ENCODE peak calls at places on chromosome 1, in five cellular contexts. One of them, this sample, is unnamed.

GRCh38 chr1:23561076-23561812 is 1.9 kb upstream of the ID3 start:
- DNase-seq in NCI-H345: no peak
- DNase-seq in lower leg skin: no peak
- DNase-seq in NAMALWA: peak
- DNase-seq in fibroblast of pulmonary artery: no peak
- DNase-seq in this sample: peak

GRCh38 chr1:46526013-46526688 is 25.3 kb downstream of the KNCN start:
- DNase-seq in lower leg skin: no peak
- DNase-seq in fibroblast of pulmonary artery: no peak
- DNase-seq in NAMALWA: no peak
- DNase-seq in NCI-H345: no peak
- DNase-seq in this sample: no peak

GRCh38 chr1:9038881-9039760 is 12.9 kb upstream of the SLC2A7 start:
- DNase-seq in fibroblast of pulmonary artery: no peak
- DNase-seq in NAMALWA: no peak
- DNase-seq in lower leg skin: no peak
- DNase-seq in NCI-H345: no peak
- DNase-seq in this sample: no peak

GRCh38 chr1:187958207-187958606 is 1129.5 kb downstream of the PLA2G4A start:
- DNase-seq in fibroblast of pulmonary artery: no peak
- DNase-seq in lower leg skin: no peak
- DNase-seq in NAMALWA: no peak
- DNase-seq in NCI-H345: no peak
- DNase-seq in this sample: no peak

GRCh38 chr1:81967957-81968356 is 167.2 kb downstream of the ADGRL2 start:
- DNase-seq in NAMALWA: no peak
- DNase-seq in fibroblast of pulmonary artery: no peak
- DNase-seq in lower leg skin: no peak
- DNase-seq in NCI-H345: no peak
- DNase-seq in this sample: no peak

GRCh38 chr1:239547987-239548386 is 161.6 kb downstream of the CHRM3 start:
- DNase-seq in NAMALWA: no peak
- DNase-seq in NCI-H345: no peak
- DNase-seq in fibroblast of pulmonary artery: no peak
- DNase-seq in lower leg skin: no peak
- DNase-seq in this sample: no peak

GRCh38 chr1:245434285-245434684 is 279.5 kb downstream of the KIF26B start:
- DNase-seq in fibroblast of pulmonary artery: no peak
- DNase-seq in NAMALWA: peak
- DNase-seq in NCI-H345: peak
- DNase-seq in lower leg skin: no peak
- DNase-seq in this sample: no peak

GRCh38 chr1:172671591-172671990 is 12.7 kb downstream of the FASLG start:
- DNase-seq in lower leg skin: no peak
- DNase-seq in NCI-H345: no peak
- DNase-seq in NAMALWA: no peak
- DNase-seq in fibroblast of pulmonary artery: peak
- DNase-seq in this sample: peak

GRCh38 chr1:30164693-30165092 is 558.7 kb downstream of the MATN1 start:
- DNase-seq in lower leg skin: no peak
- DNase-seq in NCI-H345: no peak
- DNase-seq in NAMALWA: no peak
- DNase-seq in fibroblast of pulmonary artery: no peak
- DNase-seq in this sample: no peak

GRCh38 chr1:93442276-93442675 is 5.6 kb upstream of the FNBP1L start:
- DNase-seq in NAMALWA: no peak
- DNase-seq in lower leg skin: no peak
- DNase-seq in fibroblast of pulmonary artery: no peak
- DNase-seq in NCI-H345: no peak
- DNase-seq in this sample: no peak

GRCh38 chr1:186710696-186711095 is 30.5 kb upstream of the PTGS2 start:
- DNase-seq in NCI-H345: no peak
- DNase-seq in NAMALWA: no peak
- DNase-seq in lower leg skin: no peak
- DNase-seq in fibroblast of pulmonary artery: no peak
- DNase-seq in this sample: no peak

GRCh38 chr1:150553392-150554085 is 4.3 kb downstream of the ADAMTSL4 start:
- DNase-seq in fibroblast of pulmonary artery: no peak
- DNase-seq in lower leg skin: no peak
- DNase-seq in NCI-H345: no peak
- DNase-seq in NAMALWA: no peak
- DNase-seq in this sample: no peak

GRCh38 chr1:1680912-1681273 is 11.7 kb downstream of the SLC35E2B start:
- DNase-seq in NAMALWA: no peak
- DNase-seq in NCI-H345: no peak
- DNase-seq in lower leg skin: no peak
- DNase-seq in fibroblast of pulmonary artery: no peak
- DNase-seq in this sample: no peak

GRCh38 chr1:112904831-112905227 is 51.2 kb downstream of the SLC16A1 start:
- DNase-seq in NCI-H345: no peak
- DNase-seq in fibroblast of pulmonary artery: no peak
- DNase-seq in NAMALWA: no peak
- DNase-seq in lower leg skin: no peak
- DNase-seq in this sample: no peak

GRCh38 chr1:19400875-19401854 is 84.2 kb downstream of the CAPZB start:
- DNase-seq in fibroblast of pulmonary artery: no peak
- DNase-seq in NAMALWA: no peak
- DNase-seq in lower leg skin: no peak
- DNase-seq in NCI-H345: peak
- DNase-seq in this sample: no peak

GRCh38 chr1:230747139-230747730 is at the start of gene CAPN9:
- DNase-seq in fibroblast of pulmonary artery: no peak
- DNase-seq in NAMALWA: no peak
- DNase-seq in lower leg skin: no peak
- DNase-seq in NCI-H345: no peak
- DNase-seq in this sample: no peak

GRCh38 chr1:231684333-231685244 is 58.0 kb downstream of the DISC1 start:
- DNase-seq in NCI-H345: peak
- DNase-seq in NAMALWA: no peak
- DNase-seq in fibroblast of pulmonary artery: no peak
- DNase-seq in lower leg skin: no peak
- DNase-seq in this sample: no peak

GRCh38 chr1:15106608-15107007 is 46.9 kb upstream of the TMEM51 start:
- DNase-seq in NAMALWA: no peak
- DNase-seq in NCI-H345: peak
- DNase-seq in fibroblast of pulmonary artery: peak
- DNase-seq in lower leg skin: no peak
- DNase-seq in this sample: no peak

GRCh38 chr1:41704189-41704588 is 214.5 kb downstream of the HIVEP3 start:
- DNase-seq in lower leg skin: no peak
- DNase-seq in NCI-H345: no peak
- DNase-seq in fibroblast of pulmonary artery: no peak
- DNase-seq in NAMALWA: no peak
- DNase-seq in this sample: peak

GRCh38 chr1:216902669-216903388 is 179.6 kb upstream of the ESRRG start:
- DNase-seq in NCI-H345: peak
- DNase-seq in fibroblast of pulmonary artery: peak
- DNase-seq in lower leg skin: peak
- DNase-seq in NAMALWA: no peak
- DNase-seq in this sample: peak

GRCh38 chr1:26784023-26784871 is 3.5 kb upstream of the PIGV start:
- DNase-seq in NAMALWA: no peak
- DNase-seq in fibroblast of pulmonary artery: peak
- DNase-seq in lower leg skin: peak
- DNase-seq in NCI-H345: peak
- DNase-seq in this sample: peak

GRCh38 chr1:235908742-235909520 is 42.2 kb upstream of the LYST start:
- DNase-seq in fibroblast of pulmonary artery: peak
- DNase-seq in lower leg skin: no peak
- DNase-seq in NCI-H345: no peak
- DNase-seq in NAMALWA: no peak
- DNase-seq in this sample: peak

GRCh38 chr1:113652773-113653172 is 106.5 kb downstream of the PHTF1 start:
- DNase-seq in NCI-H345: no peak
- DNase-seq in lower leg skin: no peak
- DNase-seq in fibroblast of pulmonary artery: peak
- DNase-seq in NAMALWA: no peak
- DNase-seq in this sample: no peak

GRCh38 chr1:5399771-5400170 is 592.5 kb downstream of the NPHP4 start:
- DNase-seq in lower leg skin: no peak
- DNase-seq in fibroblast of pulmonary artery: no peak
- DNase-seq in NAMALWA: no peak
- DNase-seq in NCI-H345: no peak
- DNase-seq in this sample: no peak

GRCh38 chr1:22143065-22143514 is at the start of gene WNT4:
- DNase-seq in NAMALWA: no peak
- DNase-seq in fibroblast of pulmonary artery: peak
- DNase-seq in lower leg skin: no peak
- DNase-seq in NCI-H345: peak
- DNase-seq in this sample: no peak

GRCh38 chr1:211828584-211829342 is 1.8 kb downstream of the LPGAT1 start:
- DNase-seq in fibroblast of pulmonary artery: peak
- DNase-seq in NAMALWA: no peak
- DNase-seq in NCI-H345: no peak
- DNase-seq in lower leg skin: no peak
- DNase-seq in this sample: peak

GRCh38 chr1:112927462-112927971 is 28.5 kb downstream of the SLC16A1 start:
- DNase-seq in NCI-H345: no peak
- DNase-seq in fibroblast of pulmonary artery: no peak
- DNase-seq in lower leg skin: no peak
- DNase-seq in NAMALWA: no peak
- DNase-seq in this sample: no peak

GRCh38 chr1:30668546-30669327 is 54.6 kb downstream of the MATN1 start:
- DNase-seq in NCI-H345: no peak
- DNase-seq in lower leg skin: no peak
- DNase-seq in NAMALWA: no peak
- DNase-seq in fibroblast of pulmonary artery: no peak
- DNase-seq in this sample: no peak

GRCh38 chr1:36517019-36517387 is 34.3 kb upstream of the CSF3R start:
- DNase-seq in fibroblast of pulmonary artery: no peak
- DNase-seq in NCI-H345: no peak
- DNase-seq in lower leg skin: no peak
- DNase-seq in NAMALWA: no peak
- DNase-seq in this sample: no peak

GRCh38 chr1:67053535-67053784 is 488 bp downstream of the SLC35D1 start:
- DNase-seq in NAMALWA: no peak
- DNase-seq in NCI-H345: no peak
- DNase-seq in lower leg skin: no peak
- DNase-seq in fibroblast of pulmonary artery: no peak
- DNase-seq in this sample: peak

GRCh38 chr1:29964718-29965533 is 728.6 kb downstream of the PTPRU start:
- DNase-seq in lower leg skin: no peak
- DNase-seq in NCI-H345: no peak
- DNase-seq in fibroblast of pulmonary artery: no peak
- DNase-seq in NAMALWA: no peak
- DNase-seq in this sample: no peak

GRCh38 chr1:226886142-226886901 is 15.9 kb downstream of the PSEN2 start:
- DNase-seq in NAMALWA: no peak
- DNase-seq in lower leg skin: no peak
- DNase-seq in fibroblast of pulmonary artery: no peak
- DNase-seq in NCI-H345: no peak
- DNase-seq in this sample: no peak

GRCh38 chr1:154755858-154756730 is 114.0 kb downstream of the KCNN3 start:
- DNase-seq in lower leg skin: no peak
- DNase-seq in fibroblast of pulmonary artery: peak
- DNase-seq in NCI-H345: no peak
- DNase-seq in NAMALWA: no peak
- DNase-seq in this sample: peak

GRCh38 chr1:207362962-207363858 is 41.7 kb downstream of the CD55 start:
- DNase-seq in NAMALWA: no peak
- DNase-seq in NCI-H345: no peak
- DNase-seq in fibroblast of pulmonary artery: peak
- DNase-seq in lower leg skin: no peak
- DNase-seq in this sample: peak